ENCODE peak calls at places on chromosomes 3 and 15, in four cellular contexts. Z, Y, U and K are unnamed samples.

GRCh38 chr15:74375303-74375693 is 7.9 kb upstream of the CYP11A1 start:
- DNase-seq in Z (peak; percentile 77), Y (peak; percentile 77), U (peak; percentile 90), K (peak; percentile 84)

GRCh38 chr3:109191431-109191830 is 54.9 kb downstream of the C3orf85 start:
- DNase-seq in Z (no peak), Y (no peak), U (no peak), K (no peak)

GRCh38 chr15:71753346-71753745 is 57.0 kb upstream of the NR2E3 start:
- DNase-seq in Z (no peak), Y (peak; percentile 48), U (no peak), K (no peak)

GRCh38 chr15:82768414-82769081 is 37.3 kb downstream of the FSD2 start:
- DNase-seq in Z (no peak), Y (peak; percentile 19), U (no peak), K (no peak)

GRCh38 chr15:91132079-91132478 is 32.0 kb downstream of the SV2B start:
- DNase-seq in Z (no peak), Y (no peak), U (no peak), K (no peak)

GRCh38 chr3:116342499-116342898 is 102.8 kb downstream of the LSAMP start:
- DNase-seq in Z (no peak), Y (no peak), U (no peak), K (no peak)

GRCh38 chr3:38970851-38971638 is 80.7 kb downstream of the SCN11A start:
- DNase-seq in Z (no peak), Y (no peak), U (no peak), K (no peak)

GRCh38 chr3:100045696-100046095 is 68.6 kb downstream of the FILIP1L start:
- DNase-seq in Z (no peak), Y (peak; percentile 99), U (peak; percentile 63), K (no peak)

GRCh38 chr3:188584958-188585689 is 431.2 kb downstream of the LPP start:
- DNase-seq in Z (no peak), Y (peak; percentile 10), U (no peak), K (no peak)

GRCh38 chr15:100544946-100545345 is 16.2 kb upstream of the CERS3 start:
- DNase-seq in Z (no peak), Y (no peak), U (no peak), K (no peak)

DNA sequence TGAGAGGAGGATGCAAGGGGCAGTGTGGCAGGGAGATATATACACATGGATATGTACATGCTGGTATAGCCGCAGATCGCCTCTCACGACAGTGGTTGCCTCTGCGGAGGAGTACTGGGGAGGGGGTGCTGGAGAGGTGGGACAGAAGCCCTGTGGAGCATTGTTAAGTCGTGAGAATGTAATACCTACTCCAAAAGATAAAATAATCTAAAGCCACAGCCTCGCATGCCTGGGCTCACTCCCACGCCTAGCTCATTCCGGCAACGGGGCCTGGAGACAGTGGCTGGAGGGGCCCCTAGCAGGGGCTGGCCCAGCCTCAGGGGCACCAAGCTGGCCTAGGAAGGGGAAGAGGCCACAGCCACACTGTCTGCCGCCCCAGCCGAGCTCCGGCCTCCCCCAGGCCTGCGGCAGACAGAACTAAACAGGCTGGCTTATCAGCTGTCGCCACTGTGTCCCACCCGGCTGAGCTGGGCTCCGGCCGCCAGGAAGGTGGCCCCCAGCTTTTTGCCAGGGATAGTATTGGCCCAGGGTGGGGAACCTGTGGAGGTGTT is 65.1 kb upstream of the LCTL start:
- DNase-seq in Z (no peak), Y (no peak), U (no peak), K (no peak)
- H3K27ac ChIP-seq in Z (no peak overlapping the region), Y (no peak overlapping the region), U (no peak overlapping the region), K (no peak overlapping the region)

GRCh38 chr15:94563455-94563854 is 332.1 kb downstream of the MCTP2 start:
- DNase-seq in Z (no peak), Y (no peak), U (no peak), K (no peak)
- H3K9me3 ChIP-seq in Z (no peaks in the 10 kb centered on the region), Y (peaks cover 2% of the 10 kb centered on the region), U (no peaks in the 10 kb centered on the region), K (peaks cover 7% of the 10 kb centered on the region)

DNA sequence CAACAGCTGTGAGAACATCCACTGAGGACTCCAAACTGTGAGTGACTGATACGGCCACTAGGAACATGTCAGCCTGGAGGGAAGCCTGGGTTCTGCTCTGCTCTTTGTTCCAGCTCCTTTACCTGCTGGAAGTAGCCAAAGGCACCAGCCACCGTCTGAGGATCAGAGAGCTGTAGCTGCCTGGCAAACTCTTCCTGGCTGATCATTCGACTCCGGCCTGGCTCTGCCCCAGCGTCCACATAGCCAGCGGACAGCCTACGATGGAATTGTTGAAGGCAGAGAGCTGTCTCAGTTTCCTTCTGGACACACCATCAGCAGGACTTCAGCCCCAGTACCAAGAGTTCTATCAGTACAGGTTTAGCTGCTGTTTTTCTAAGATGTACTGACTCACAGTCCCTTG is 5.7 kb downstream of the LPCAT4 start:
- DNase-seq in Z (no peak), Y (no peak), U (no peak), K (no peak)
- H3K27ac ChIP-seq in Z (no peak overlapping the region), Y (no peak overlapping the region), U (no peak overlapping the region), K (no peak overlapping the region)

DNA sequence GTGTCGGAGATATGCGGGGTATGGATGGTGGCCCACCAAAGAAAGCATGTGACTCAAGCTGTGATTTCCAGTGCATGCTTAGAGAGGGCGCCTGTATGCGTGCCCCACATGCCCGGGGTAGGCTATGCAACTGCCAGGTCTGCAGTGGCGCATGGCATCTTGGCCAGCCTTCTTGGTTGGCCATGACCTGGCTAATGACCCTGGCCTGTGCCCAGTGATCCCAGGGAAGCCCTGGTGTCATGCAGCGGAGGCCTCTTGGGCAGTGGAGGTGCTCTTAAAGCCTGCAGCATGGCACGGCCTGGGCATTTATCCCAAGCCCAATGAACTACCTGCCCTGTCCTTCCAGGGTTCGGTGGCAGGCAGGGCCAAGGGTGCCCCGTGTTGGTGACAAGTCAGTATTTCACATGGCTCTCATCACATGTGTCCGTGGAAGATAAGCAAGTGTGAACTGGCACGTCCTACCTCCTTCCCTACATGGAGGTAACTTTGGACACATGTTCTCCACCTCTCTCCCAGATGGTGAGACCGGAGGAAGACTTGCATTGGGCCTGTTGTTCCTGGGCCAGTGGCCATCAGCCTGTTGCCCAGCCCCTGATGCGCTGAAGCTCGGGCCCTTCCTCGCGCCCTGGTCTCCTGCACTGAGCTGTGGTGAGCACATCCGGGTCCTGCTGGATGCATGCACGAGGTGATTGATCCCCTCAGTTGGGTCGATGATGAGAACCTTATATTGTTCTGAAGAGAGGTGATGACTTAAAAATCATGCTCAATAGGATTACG is 192.0 kb downstream of the UBE3A start:
- DNase-seq in Z (no peak), Y (no peak), U (no peak), K (no peak)
- H3K9me3 ChIP-seq in Z (peaks cover 3% of the 10 kb centered on the region), Y (peaks cover 71% of the 10 kb centered on the region), U (peaks cover 4% of the 10 kb centered on the region), K (peaks cover 73% of the 10 kb centered on the region)